ENCODE peak calls at places on chromosomes 1 and 21, in ten cellular contexts. One of them, this sample, is unnamed.
A peak's percentile ranks its signal among the peaks of the same experiment; 100 is the strongest.

GRCh38 chr1:9836632-9836960 is 12.8 kb upstream of the CLSTN1 start:
- DNase-seq in stomach: no peak
- DNase-seq in right atrium auricular region: no peak
- DNase-seq in fibroblast of lung: no peak
- DNase-seq in transverse colon: no peak
- DNase-seq in epithelial cell of esophagus: peak; percentile 98
- DNase-seq in A549: no peak
- DNase-seq in heart right ventricle: no peak
- DNase-seq in fibroblast of villous mesenchyme: no peak
- DNase-seq in heart left ventricle: no peak
- DNase-seq in this sample: no peak

GRCh38 chr1:117582341-117582902 is 23.4 kb upstream of the TENT5C start:
- DNase-seq in stomach: no peak
- DNase-seq in right atrium auricular region: no peak
- DNase-seq in fibroblast of lung: no peak
- DNase-seq in transverse colon: no peak
- DNase-seq in epithelial cell of esophagus: no peak
- DNase-seq in A549: no peak
- DNase-seq in heart right ventricle: no peak
- DNase-seq in fibroblast of villous mesenchyme: no peak
- DNase-seq in heart left ventricle: no peak
- DNase-seq in this sample: no peak

GRCh38 chr21:14675774-14676530 is 129.8 kb upstream of the SAMSN1 start:
- DNase-seq in stomach: no peak
- DNase-seq in right atrium auricular region: no peak
- DNase-seq in fibroblast of lung: no peak
- DNase-seq in transverse colon: no peak
- DNase-seq in epithelial cell of esophagus: no peak
- DNase-seq in A549: no peak
- DNase-seq in heart right ventricle: no peak
- DNase-seq in fibroblast of villous mesenchyme: no peak
- DNase-seq in heart left ventricle: no peak
- DNase-seq in this sample: peak; percentile 12

GRCh38 chr1:172928412-172928811 is 122.3 kb downstream of the TNFSF18 start:
- DNase-seq in stomach: no peak
- DNase-seq in right atrium auricular region: no peak
- DNase-seq in fibroblast of lung: peak; percentile 91
- DNase-seq in transverse colon: no peak
- DNase-seq in epithelial cell of esophagus: peak; percentile 84
- DNase-seq in A549: no peak
- DNase-seq in heart right ventricle: no peak
- DNase-seq in fibroblast of villous mesenchyme: peak; percentile 88
- DNase-seq in heart left ventricle: no peak
- DNase-seq in this sample: peak; percentile 85

GRCh38 chr1:184116287-184116686 is 64.8 kb downstream of the TSEN15 start:
- DNase-seq in stomach: no peak
- DNase-seq in right atrium auricular region: no peak
- DNase-seq in fibroblast of lung: no peak
- DNase-seq in transverse colon: no peak
- DNase-seq in epithelial cell of esophagus: no peak
- DNase-seq in A549: no peak
- DNase-seq in heart right ventricle: no peak
- DNase-seq in fibroblast of villous mesenchyme: no peak
- DNase-seq in heart left ventricle: no peak
- DNase-seq in this sample: peak; percentile 5

GRCh38 chr1:212218065-212218464 is 67.1 kb upstream of the PPP2R5A start:
- DNase-seq in stomach: peak; percentile 40
- DNase-seq in right atrium auricular region: no peak
- DNase-seq in fibroblast of lung: no peak
- DNase-seq in transverse colon: peak; percentile 23
- DNase-seq in epithelial cell of esophagus: no peak
- DNase-seq in A549: no peak
- DNase-seq in heart right ventricle: no peak
- DNase-seq in fibroblast of villous mesenchyme: no peak
- DNase-seq in heart left ventricle: no peak
- DNase-seq in this sample: no peak

GRCh38 chr21:35345954-35346353 is 296.9 kb upstream of the RUNX1 start:
- DNase-seq in stomach: no peak
- DNase-seq in right atrium auricular region: no peak
- DNase-seq in fibroblast of lung: no peak
- DNase-seq in transverse colon: no peak
- DNase-seq in epithelial cell of esophagus: no peak
- DNase-seq in A549: no peak
- DNase-seq in heart right ventricle: no peak
- DNase-seq in fibroblast of villous mesenchyme: peak; percentile 25
- DNase-seq in heart left ventricle: no peak
- DNase-seq in this sample: no peak

GRCh38 chr1:52920791-52921291 is 699 bp downstream of the ECHDC2 start:
- DNase-seq in stomach: peak; percentile 43
- DNase-seq in right atrium auricular region: peak; percentile 56
- DNase-seq in fibroblast of lung: peak; percentile 19
- DNase-seq in transverse colon: peak; percentile 35
- DNase-seq in epithelial cell of esophagus: peak; percentile 18
- DNase-seq in A549: no peak
- DNase-seq in heart right ventricle: peak; percentile 43
- DNase-seq in fibroblast of villous mesenchyme: peak; percentile 27
- DNase-seq in heart left ventricle: peak; percentile 55
- DNase-seq in this sample: no peak

GRCh38 chr1:235972316-235973090 is 92.4 kb downstream of the NID1 start:
- DNase-seq in stomach: no peak
- DNase-seq in right atrium auricular region: no peak
- DNase-seq in fibroblast of lung: peak; percentile 85
- DNase-seq in transverse colon: no peak
- DNase-seq in epithelial cell of esophagus: peak; percentile 11
- DNase-seq in A549: no peak
- DNase-seq in heart right ventricle: no peak
- DNase-seq in fibroblast of villous mesenchyme: peak; percentile 95
- DNase-seq in heart left ventricle: no peak
- DNase-seq in this sample: peak; percentile 84

GRCh38 chr1:202349263-202349928 is 897 bp downstream of the PPP1R12B start:
- DNase-seq in stomach: no peak
- DNase-seq in right atrium auricular region: no peak
- DNase-seq in fibroblast of lung: peak; percentile 67
- DNase-seq in transverse colon: peak; percentile 12
- DNase-seq in epithelial cell of esophagus: peak; percentile 20
- DNase-seq in A549: peak; percentile 57
- DNase-seq in heart right ventricle: no peak
- DNase-seq in fibroblast of villous mesenchyme: peak; percentile 74
- DNase-seq in heart left ventricle: no peak
- DNase-seq in this sample: peak; percentile 81

GRCh38 chr21:33058468-33059318 is 11.2 kb upstream of the OLIG1 start:
- DNase-seq in stomach: no peak
- DNase-seq in right atrium auricular region: no peak
- DNase-seq in fibroblast of lung: no peak
- DNase-seq in transverse colon: no peak
- DNase-seq in epithelial cell of esophagus: no peak
- DNase-seq in A549: no peak
- DNase-seq in heart right ventricle: peak; percentile 71
- DNase-seq in fibroblast of villous mesenchyme: no peak
- DNase-seq in heart left ventricle: peak; percentile 76
- DNase-seq in this sample: no peak

GRCh38 chr1:20728371-20729154 is 3.9 kb downstream of the SH2D5 start:
- DNase-seq in stomach: peak; percentile 21
- DNase-seq in right atrium auricular region: peak; percentile 51
- DNase-seq in fibroblast of lung: no peak
- DNase-seq in transverse colon: peak; percentile 2
- DNase-seq in epithelial cell of esophagus: no peak
- DNase-seq in A549: no peak
- DNase-seq in heart right ventricle: no peak
- DNase-seq in fibroblast of villous mesenchyme: no peak
- DNase-seq in heart left ventricle: no peak
- DNase-seq in this sample: no peak

GRCh38 chr1:150161747-150162581 is 12.2 kb downstream of the PLEKHO1 start:
- DNase-seq in stomach: no peak
- DNase-seq in right atrium auricular region: no peak
- DNase-seq in fibroblast of lung: peak; percentile 72
- DNase-seq in transverse colon: no peak
- DNase-seq in epithelial cell of esophagus: peak; percentile 16
- DNase-seq in A549: peak; percentile 29
- DNase-seq in heart right ventricle: no peak
- DNase-seq in fibroblast of villous mesenchyme: no peak
- DNase-seq in heart left ventricle: no peak
- DNase-seq in this sample: peak; percentile 63

GRCh38 chr1:84301759-84302380 is 362 bp downstream of the SAMD13 start:
- DNase-seq in stomach: no peak
- DNase-seq in right atrium auricular region: no peak
- DNase-seq in fibroblast of lung: no peak
- DNase-seq in transverse colon: no peak
- DNase-seq in epithelial cell of esophagus: no peak
- DNase-seq in A549: no peak
- DNase-seq in heart right ventricle: no peak
- DNase-seq in fibroblast of villous mesenchyme: no peak
- DNase-seq in heart left ventricle: no peak
- DNase-seq in this sample: peak; percentile 8

GRCh38 chr1:59123081-59123675 is 173.7 kb upstream of the FGGY start:
- DNase-seq in stomach: no peak
- DNase-seq in right atrium auricular region: no peak
- DNase-seq in fibroblast of lung: peak; percentile 86
- DNase-seq in transverse colon: no peak
- DNase-seq in epithelial cell of esophagus: peak; percentile 70
- DNase-seq in A549: no peak
- DNase-seq in heart right ventricle: no peak
- DNase-seq in fibroblast of villous mesenchyme: no peak
- DNase-seq in heart left ventricle: no peak
- DNase-seq in this sample: peak; percentile 48
- H3K4me3 ChIP-seq in stomach: no peak overlapping the region
- H3K4me3 ChIP-seq in right atrium auricular region: no peak overlapping the region
- H3K4me3 ChIP-seq in fibroblast of lung: no peak overlapping the region
- H3K4me3 ChIP-seq in transverse colon: no peak overlapping the region
- H3K4me3 ChIP-seq in epithelial cell of esophagus: no peak overlapping the region
- H3K4me3 ChIP-seq in A549: no peak overlapping the region
- H3K4me3 ChIP-seq in heart right ventricle: no peak overlapping the region
- H3K4me3 ChIP-seq in fibroblast of villous mesenchyme: no peak overlapping the region
- H3K4me3 ChIP-seq in heart left ventricle: no peak overlapping the region
- H3K4me3 ChIP-seq in this sample: no peak overlapping the region

GRCh38 chr1:82269466-82269865 is 468.7 kb downstream of the ADGRL2 start:
- DNase-seq in stomach: no peak
- DNase-seq in right atrium auricular region: no peak
- DNase-seq in fibroblast of lung: peak; percentile 58
- DNase-seq in transverse colon: no peak
- DNase-seq in epithelial cell of esophagus: peak; percentile 79
- DNase-seq in A549: no peak
- DNase-seq in heart right ventricle: no peak
- DNase-seq in fibroblast of villous mesenchyme: peak; percentile 1
- DNase-seq in heart left ventricle: no peak
- DNase-seq in this sample: peak; percentile 45

GRCh38 chr1:82279241-82279640 is 478.5 kb downstream of the ADGRL2 start:
- DNase-seq in stomach: no peak
- DNase-seq in right atrium auricular region: no peak
- DNase-seq in fibroblast of lung: no peak
- DNase-seq in transverse colon: no peak
- DNase-seq in epithelial cell of esophagus: no peak
- DNase-seq in A549: no peak
- DNase-seq in heart right ventricle: no peak
- DNase-seq in fibroblast of villous mesenchyme: no peak
- DNase-seq in heart left ventricle: no peak
- DNase-seq in this sample: no peak

GRCh38 chr1:82273816-82274215 is 473.1 kb downstream of the ADGRL2 start:
- DNase-seq in stomach: no peak
- DNase-seq in right atrium auricular region: no peak
- DNase-seq in fibroblast of lung: peak; percentile 5
- DNase-seq in transverse colon: no peak
- DNase-seq in epithelial cell of esophagus: peak; percentile 2
- DNase-seq in A549: no peak
- DNase-seq in heart right ventricle: no peak
- DNase-seq in fibroblast of villous mesenchyme: no peak
- DNase-seq in heart left ventricle: no peak
- DNase-seq in this sample: peak; percentile 52
- TF ChIP-seq CTCF in stomach: no peak
- TF ChIP-seq CTCF in right atrium auricular region: no peak
- TF ChIP-seq CTCF in fibroblast of lung: no peak
- TF ChIP-seq CTCF in transverse colon: no peak
- TF ChIP-seq CTCF in epithelial cell of esophagus: no peak
- TF ChIP-seq CTCF in A549: no peak
- TF ChIP-seq CTCF in heart right ventricle: no peak
- TF ChIP-seq CTCF in fibroblast of villous mesenchyme: no peak
- TF ChIP-seq CTCF in heart left ventricle: no peak
- TF ChIP-seq CTCF in this sample: no peak

DNA sequence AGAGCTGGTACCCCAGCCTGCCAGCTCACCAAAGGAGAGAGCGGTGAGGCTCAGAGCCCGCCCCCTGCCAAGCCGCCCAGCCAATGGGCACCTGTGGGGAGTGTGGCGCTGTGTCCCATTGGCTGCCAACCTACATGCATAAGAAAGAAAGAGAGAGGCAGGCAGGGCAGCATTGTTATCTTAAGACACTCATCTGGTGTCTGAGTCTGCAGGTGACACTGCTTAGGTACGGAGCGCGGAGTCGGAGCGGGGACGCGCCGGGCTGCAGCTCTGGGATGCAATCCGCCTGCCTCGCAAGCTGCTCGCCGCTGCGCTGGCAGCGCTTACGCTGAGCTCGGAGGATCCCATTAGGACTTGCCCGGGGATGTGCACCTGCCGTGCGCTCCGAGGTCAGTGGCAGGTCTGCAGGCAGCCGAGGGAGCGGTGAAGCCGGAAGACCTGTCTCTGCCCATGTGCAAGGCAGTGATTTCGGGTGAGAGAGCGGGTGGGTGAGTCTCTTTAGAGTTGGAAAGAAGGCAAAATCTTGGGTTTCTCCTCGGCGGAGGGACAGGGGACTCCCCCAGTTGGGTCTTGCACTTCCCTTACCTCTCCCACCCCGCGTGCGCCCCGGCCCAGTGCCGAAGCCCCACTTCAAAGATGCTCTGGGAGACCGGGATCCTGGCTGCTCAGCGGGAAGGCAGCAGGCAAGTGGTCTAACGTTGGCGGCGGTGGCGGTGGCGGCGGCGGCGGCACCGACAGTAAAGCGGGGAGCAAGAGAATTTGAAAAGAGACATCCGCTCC is at the start of gene BRINP2:
- DNase-seq in stomach: peak; percentile 56
- DNase-seq in right atrium auricular region: no peak
- DNase-seq in fibroblast of lung: peak; percentile 37
- DNase-seq in transverse colon: peak; percentile 15
- DNase-seq in epithelial cell of esophagus: peak; percentile 73
- DNase-seq in A549: peak; percentile 46
- DNase-seq in heart right ventricle: peak; percentile 50
- DNase-seq in fibroblast of villous mesenchyme: peak; percentile 7
- DNase-seq in heart left ventricle: peak; percentile 56
- DNase-seq in this sample: peak; percentile 5
- H3K4me3 ChIP-seq in stomach: peak within 1 kb of the TSS; percentile 45
- H3K4me3 ChIP-seq in right atrium auricular region: peak within 1 kb of the TSS; percentile 31
- H3K4me3 ChIP-seq in fibroblast of lung: peak within 1 kb of the TSS; percentile 47
- H3K4me3 ChIP-seq in transverse colon: no peak within 1 kb of the TSS
- H3K4me3 ChIP-seq in epithelial cell of esophagus: no peak within 1 kb of the TSS
- H3K4me3 ChIP-seq in A549: peak within 1 kb of the TSS; percentile 45
- H3K4me3 ChIP-seq in heart right ventricle: peak within 1 kb of the TSS; percentile 37
- H3K4me3 ChIP-seq in fibroblast of villous mesenchyme: no peak within 1 kb of the TSS
- H3K4me3 ChIP-seq in heart left ventricle: peak within 1 kb of the TSS; percentile 52
- H3K4me3 ChIP-seq in this sample: peak within 1 kb of the TSS; percentile 8

DNA sequence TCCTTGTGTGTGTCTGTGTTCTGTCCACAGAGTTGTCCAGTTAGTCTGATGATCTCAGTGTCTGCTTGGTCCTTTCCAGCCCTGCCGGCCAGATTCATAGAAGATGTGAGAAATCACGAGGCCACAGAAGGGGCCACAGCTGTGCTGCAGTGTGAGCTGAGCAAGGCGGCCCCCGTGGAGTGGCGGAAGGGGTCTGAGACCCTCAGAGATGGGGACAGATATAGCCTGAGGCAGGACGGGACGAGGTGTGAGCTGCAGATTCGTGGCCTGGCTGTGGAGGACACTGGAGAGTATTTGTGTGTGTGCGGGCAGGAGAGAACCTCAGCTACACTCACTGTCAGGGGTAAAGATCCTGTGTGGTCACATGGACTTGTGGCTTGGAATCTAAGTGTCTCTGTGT is 95.8 kb downstream of the OBSCN start:
- DNase-seq in stomach: no peak
- DNase-seq in right atrium auricular region: no peak
- DNase-seq in fibroblast of lung: no peak
- DNase-seq in transverse colon: no peak
- DNase-seq in epithelial cell of esophagus: no peak
- DNase-seq in A549: no peak
- DNase-seq in heart right ventricle: peak; percentile 4
- DNase-seq in fibroblast of villous mesenchyme: no peak
- DNase-seq in heart left ventricle: peak; percentile 8
- DNase-seq in this sample: no peak
- TF ChIP-seq CTCF in stomach: no peak
- TF ChIP-seq CTCF in right atrium auricular region: no peak
- TF ChIP-seq CTCF in fibroblast of lung: no peak
- TF ChIP-seq CTCF in transverse colon: no peak
- TF ChIP-seq CTCF in epithelial cell of esophagus: no peak
- TF ChIP-seq CTCF in A549: no peak
- TF ChIP-seq CTCF in heart right ventricle: no peak
- TF ChIP-seq CTCF in fibroblast of villous mesenchyme: no peak
- TF ChIP-seq CTCF in heart left ventricle: no peak
- TF ChIP-seq CTCF in this sample: no peak